ENCODE peak calls at places on chromosomes 2 and 18, in four cellular contexts. Y is trophoblast cell, S is H1, D is mesendoderm. L is an unnamed sample.

GRCh38 chr2:5867045-5867444 is 174.9 kb downstream of the SOX11 start:
- DNase-seq in Y (no peak), S (no peak), D (no peak), L (no peak)

GRCh38 chr2:157181234-157181633 is 76.3 kb upstream of the GALNT5 start:
- DNase-seq in Y (no peak), S (no peak), D (no peak), L (no peak)

GRCh38 chr2:177489719-177490301 is 97.2 kb downstream of the AGPS start:
- DNase-seq in Y (no peak), S (no peak), D (peak; percentile 55), L (no peak)

GRCh38 chr18:77822552-77823138 is 573.0 kb downstream of the GALR1 start:
- DNase-seq in Y (no peak), S (no peak), D (peak; percentile 1), L (no peak)

GRCh38 chr2:88250402-88250801 is 80.3 kb downstream of the THNSL2 start:
- DNase-seq in Y (no peak), S (no peak), D (no peak), L (no peak)

GRCh38 chr2:210421916-210422315 is 54.6 kb downstream of the LANCL1 start:
- DNase-seq in Y (no peak), S (no peak), D (peak; percentile 10), L (no peak)

GRCh38 chr2:170514140-170514539 is 201.0 kb upstream of the SP5 start:
- DNase-seq in Y (no peak), S (peak; percentile 19), D (no peak), L (no peak)

GRCh38 chr2:60523987-60524386 is 29.5 kb downstream of the BCL11A start:
- DNase-seq in Y (no peak), S (no peak), D (no peak), L (no peak)

DNA sequence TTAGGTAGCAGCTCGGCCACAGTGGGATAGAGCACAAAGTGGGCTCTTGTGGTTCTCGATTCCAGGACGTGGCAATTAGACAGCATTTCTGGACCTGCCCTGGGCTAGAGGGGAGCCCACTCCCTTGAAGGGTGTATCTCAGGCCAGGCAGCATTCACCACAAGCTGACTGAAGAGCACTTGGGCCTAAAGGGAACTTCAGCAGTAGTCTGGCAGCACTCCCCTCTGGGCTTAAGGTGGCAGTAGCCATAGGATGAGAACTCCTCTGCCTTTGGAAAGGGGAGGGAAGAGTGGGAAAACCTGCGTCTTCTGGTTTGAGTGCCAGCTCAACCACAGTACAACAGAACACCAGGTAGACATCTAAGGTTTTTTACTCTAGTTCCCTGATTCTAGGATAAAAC is 28.1 kb upstream of the EML6 start:
- DNase-seq in Y (no peak), S (no peak), D (no peak), L (no peak)
- H3K18ac ChIP-seq in Y (no peak overlapping the region), S (no peak overlapping the region), D (no peak overlapping the region), L (no peak overlapping the region)

GRCh38 chr2:135099802-135100483 is 47.9 kb downstream of the RAB3GAP1 start:
- DNase-seq in Y (no peak), S (no peak), D (no peak), L (no peak)

DNA sequence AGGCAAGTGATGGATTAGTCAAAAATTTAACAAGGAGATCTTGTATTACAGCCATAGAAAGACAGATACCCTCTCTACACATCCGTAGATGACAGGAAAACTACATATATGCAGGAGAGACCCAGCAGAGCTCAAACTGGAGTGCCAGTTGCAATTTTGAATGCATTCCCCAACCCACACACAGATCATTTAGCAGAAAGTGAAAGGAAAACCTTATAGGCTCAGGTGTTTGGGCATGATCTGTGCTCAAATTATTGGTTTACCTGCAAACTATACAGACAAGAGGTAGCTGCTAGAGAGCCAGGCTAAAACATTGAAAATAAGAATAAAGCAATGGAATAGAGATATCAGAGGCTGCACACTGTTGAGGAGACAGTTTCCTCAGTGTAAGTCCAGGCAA is 51.8 kb downstream of the RAB3GAP1 start:
- DNase-seq in Y (no peak), S (no peak), D (no peak), L (no peak)
- H3K79me2 ChIP-seq in Y (no peaks in the 10 kb centered on the region), S (no peaks in the 10 kb centered on the region), D (no peaks in the 10 kb centered on the region), L (no peaks in the 10 kb centered on the region)

GRCh38 chr2:37552339-37552738 is 119.1 kb downstream of the CDC42EP3 start:
- DNase-seq in Y (peak; percentile 15), S (no peak), D (no peak), L (no peak)

GRCh38 chr2:37555457-37555856 is 116.0 kb downstream of the CDC42EP3 start:
- DNase-seq in Y (no peak), S (no peak), D (no peak), L (no peak)

GRCh38 chr2:37553411-37554156 is 117.9 kb downstream of the CDC42EP3 start:
- DNase-seq in Y (no peak), S (no peak), D (no peak), L (no peak)

GRCh38 chr2:37554687-37555086 is 116.8 kb downstream of the CDC42EP3 start:
- DNase-seq in Y (no peak), S (no peak), D (no peak), L (no peak)

GRCh38 chr2:37554157-37554515 is 117.3 kb downstream of the CDC42EP3 start:
- DNase-seq in Y (no peak), S (no peak), D (no peak), L (no peak)
- H3K18ac ChIP-seq in Y (no peak overlapping the region), S (no peak overlapping the region), D (no peak overlapping the region), L (no peak overlapping the region)

GRCh38 chr2:64000630-64001381 is 18.4 kb downstream of the VPS54 start:
- DNase-seq in Y (no peak), S (no peak), D (peak; percentile 47), L (peak; percentile 52)
- H3K79me2 ChIP-seq in Y (peaks cover 2% of the 10 kb centered on the region), S (no peaks in the 10 kb centered on the region), D (no peaks in the 10 kb centered on the region), L (no peaks in the 10 kb centered on the region)

GRCh38 chr2:171789956-171790355 is 102.7 kb downstream of the DYNC1I2 start:
- DNase-seq in Y (no peak), S (no peak), D (peak; percentile 29), L (no peak)
- H3K18ac ChIP-seq in Y (no peak overlapping the region), S (no peak overlapping the region), D (no peak overlapping the region), L (no peak overlapping the region)

GRCh38 chr18:9720327-9720726 is 12.2 kb downstream of the RAB31 start:
- DNase-seq in Y (no peak), S (no peak), D (no peak), L (no peak)
- H3K79me2 ChIP-seq in Y (peaks cover 30% of the 10 kb centered on the region), S (no peaks in the 10 kb centered on the region), D (peaks cover 29% of the 10 kb centered on the region), L (no peaks in the 10 kb centered on the region)

GRCh38 chr2:44672431-44672830 is 269.1 kb upstream of the SIX3 start:
- DNase-seq in Y (no peak), S (no peak), D (no peak), L (no peak)

GRCh38 chr2:44668336-44668735 is 273.2 kb upstream of the SIX3 start:
- DNase-seq in Y (no peak), S (no peak), D (peak; percentile 59), L (no peak)

GRCh38 chr2:44671896-44672295 is 269.6 kb upstream of the SIX3 start:
- DNase-seq in Y (no peak), S (no peak), D (no peak), L (no peak)

GRCh38 chr2:44674473-44675299 is 266.8 kb upstream of the SIX3 start:
- DNase-seq in Y (no peak), S (no peak), D (peak; percentile 96), L (no peak)

GRCh38 chr2:44671276-44671675 is 270.2 kb upstream of the SIX3 start:
- DNase-seq in Y (no peak), S (no peak), D (no peak), L (no peak)
- H3K18ac ChIP-seq in Y (no peak overlapping the region), S (no peak overlapping the region), D (no peak overlapping the region), L (peak overlapping the region; percentile 23)